ENCODE peak calls at places on chromosomes 5 and 9, in seven cellular contexts. A is spleen, Y is transverse colon, E is breast epithelium, G is sigmoid colon, Z is vagina, R is prostate gland. J is an unnamed sample.

GRCh38 chr9:116250881-116251280 is 97.3 kb downstream of the PAPPA start:
- DNase-seq in A (no peak), Y (no peak), E (no peak), G (no peak), Z (no peak), R (no peak), J (no peak)

GRCh38 chr9:16794871-16795639 is 75.4 kb downstream of the BNC2 start:
- DNase-seq in A (no peak), Y (peak; percentile 15), E (no peak), G (peak; percentile 80), Z (no peak), R (no peak), J (no peak)

GRCh38 chr9:13023498-13023897 is 248.7 kb downstream of the LURAP1L start:
- DNase-seq in A (no peak), Y (no peak), E (no peak), G (no peak), Z (no peak), R (no peak), J (no peak)

GRCh38 chr5:13664377-13664776 is 280.1 kb downstream of the DNAH5 start:
- DNase-seq in A (no peak), Y (no peak), E (no peak), G (no peak), Z (no peak), R (no peak), J (no peak)

GRCh38 chr9:25003686-25004085 is 458.0 kb upstream of the IZUMO3 start:
- DNase-seq in A (peak; percentile 45), Y (no peak), E (no peak), G (no peak), Z (no peak), R (no peak), J (no peak)

GRCh38 chr5:149641000-149641576 is 59.8 kb downstream of the ARHGEF37 start:
- DNase-seq in A (no peak), Y (peak; percentile 81), E (no peak), G (peak; percentile 90), Z (no peak), R (peak; percentile 86), J (peak; percentile 53)

GRCh38 chr9:128011071-128011817 is 30.5 kb upstream of the EEIG1 start:
- DNase-seq in A (peak; percentile 83), Y (peak; percentile 22), E (no peak), G (no peak), Z (no peak), R (no peak), J (no peak)

GRCh38 chr9:115200711-115201505 is 83.0 kb upstream of the TNC start:
- DNase-seq in A (no peak), Y (no peak), E (no peak), G (peak; percentile 80), Z (peak; percentile 94), R (peak; percentile 25), J (no peak)

DNA sequence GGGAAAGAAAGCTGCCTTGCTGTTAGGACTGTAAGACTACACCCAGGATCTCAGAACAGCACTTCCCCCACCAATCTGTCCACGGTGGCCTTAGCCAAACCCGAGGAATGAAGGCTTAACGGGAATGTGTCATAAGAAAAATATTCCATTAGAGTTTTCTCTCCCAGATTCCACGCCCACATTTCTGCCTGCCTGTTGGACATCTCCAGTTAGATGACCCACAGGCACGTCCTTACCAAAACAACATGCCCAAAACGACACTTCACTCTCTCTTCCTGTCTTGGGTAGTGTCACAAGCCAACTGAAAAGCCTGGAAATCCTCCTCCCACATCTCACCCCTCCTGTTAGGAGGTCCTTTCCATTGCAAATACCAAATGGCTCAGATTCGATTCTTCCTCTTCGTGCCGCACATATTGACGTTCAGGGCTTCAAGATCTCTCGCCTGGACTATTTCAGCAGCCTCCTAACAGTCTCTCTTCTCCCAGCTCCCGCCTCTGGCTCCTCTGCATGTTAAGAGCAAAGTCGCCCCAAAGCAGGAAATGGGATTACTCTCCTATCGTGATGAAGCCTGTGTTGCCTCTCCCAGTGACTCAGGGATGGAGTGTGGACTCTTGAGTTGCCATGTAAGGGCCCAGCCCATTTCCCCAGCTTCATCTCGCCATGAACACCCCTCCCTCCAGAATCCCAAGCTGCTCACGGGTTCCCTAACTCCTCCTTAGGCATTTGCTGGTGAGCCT is 159.3 kb downstream of the NR3C1 start:
- DNase-seq in A (no peak), Y (peak; percentile 29), E (no peak), G (peak; percentile 86), Z (peak; percentile 89), R (peak; percentile 8), J (peak; percentile 32)
- TF ChIP-seq POLR2AphosphoS5 in A (peak; percentile 30), Y (no peak), E (no peak), G (peak; percentile 53), Z (peak; percentile 60), R (no peak), J (peak; percentile 47)

GRCh38 chr5:6456766-6457370 is 8.2 kb downstream of the UBE2QL1 start:
- DNase-seq in A (no peak), Y (no peak), E (no peak), G (no peak), Z (peak; percentile 64), R (no peak), J (no peak)
- H3K4me1 ChIP-seq in A (no peaks in the 10 kb centered on the region), Y (no peaks in the 10 kb centered on the region), E (no peaks in the 10 kb centered on the region), G (no peaks in the 10 kb centered on the region), Z (no peaks in the 10 kb centered on the region), R (no peaks in the 10 kb centered on the region), J (no peaks in the 10 kb centered on the region)

GRCh38 chr5:119021333-119021732 is 33.0 kb upstream of the DTWD2 start:
- DNase-seq in A (no peak), Y (no peak), E (no peak), G (no peak), Z (no peak), R (no peak), J (no peak)
- TF ChIP-seq POLR2A in A (no peak), Y (no peak), E (no peak), G (no peak), Z (no peak), R (no peak), J (no peak)

GRCh38 chr9:133331641-133332380 is 4.2 kb downstream of the SURF6 start:
- DNase-seq in A (peak; percentile 74), Y (no peak), E (no peak), G (peak; percentile 62), Z (no peak), R (no peak), J (no peak)

GRCh38 chr9:133333011-133333410 is 3.0 kb downstream of the SURF6 start:
- DNase-seq in A (peak; percentile 47), Y (no peak), E (no peak), G (peak; percentile 36), Z (no peak), R (no peak), J (no peak)

GRCh38 chr9:133333566-133333965 is 2.4 kb downstream of the SURF6 start:
- DNase-seq in A (peak; percentile 66), Y (no peak), E (no peak), G (peak; percentile 60), Z (no peak), R (no peak), J (no peak)

GRCh38 chr9:133332381-133332730 is 3.6 kb downstream of the SURF6 start:
- DNase-seq in A (peak; percentile 65), Y (no peak), E (no peak), G (peak; percentile 57), Z (no peak), R (no peak), J (no peak)

DNA sequence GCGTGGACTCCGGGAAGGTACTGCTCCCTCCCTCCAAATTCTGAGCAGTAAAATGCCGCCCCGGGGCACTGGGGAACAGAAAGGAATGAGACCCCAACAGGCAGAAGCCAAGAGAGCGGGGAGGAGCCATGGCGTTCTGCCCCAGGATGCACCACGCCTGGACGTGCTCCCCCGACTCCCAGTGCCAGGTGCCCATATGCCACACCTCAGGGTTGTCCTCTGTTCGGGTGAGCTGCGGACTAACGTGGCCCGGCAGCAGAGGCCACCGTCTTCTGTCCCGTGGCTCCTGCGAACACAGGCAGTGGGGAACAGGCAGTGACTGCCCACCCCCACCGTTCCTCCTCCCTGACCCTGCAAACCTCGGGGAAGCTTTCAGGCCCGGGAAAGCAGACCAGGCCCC is 4.8 kb downstream of the SURF6 start:
- DNase-seq in A (peak; percentile 64), Y (no peak), E (no peak), G (peak; percentile 52), Z (no peak), R (no peak), J (no peak)
- TF ChIP-seq POLR2AphosphoS5 in A (no peak), Y (no peak), E (no peak), G (no peak), Z (no peak), R (no peak), J (no peak)

GRCh38 chr9:104767507-104767906 is 3.6 kb downstream of the NIPSNAP3B start:
- DNase-seq in A (no peak), Y (no peak), E (no peak), G (no peak), Z (no peak), R (no peak), J (no peak)

GRCh38 chr9:104769655-104770054 is 5.7 kb downstream of the NIPSNAP3B start:
- DNase-seq in A (no peak), Y (no peak), E (no peak), G (no peak), Z (no peak), R (no peak), J (no peak)

GRCh38 chr9:104766025-104766424 is 2.1 kb downstream of the NIPSNAP3B start:
- DNase-seq in A (no peak), Y (no peak), E (no peak), G (no peak), Z (no peak), R (no peak), J (no peak)

GRCh38 chr9:104765138-104765537 is 1.2 kb downstream of the NIPSNAP3B start:
- DNase-seq in A (no peak), Y (no peak), E (no peak), G (no peak), Z (no peak), R (no peak), J (no peak)
- H3K4me1 ChIP-seq in A (peaks cover 17% of the 10 kb centered on the region), Y (peaks cover 21% of the 10 kb centered on the region), E (no peaks in the 10 kb centered on the region), G (no peaks in the 10 kb centered on the region), Z (peaks cover 13% of the 10 kb centered on the region), R (no peaks in the 10 kb centered on the region), J (peaks cover 24% of the 10 kb centered on the region)

GRCh38 chr5:134398609-134399155 is 13.0 kb downstream of the CDKN2AIPNL start:
- DNase-seq in A (no peak), Y (no peak), E (no peak), G (no peak), Z (no peak), R (no peak), J (no peak)

GRCh38 chr5:134392301-134392700 is 19.4 kb downstream of the CDKN2AIPNL start:
- DNase-seq in A (no peak), Y (no peak), E (no peak), G (no peak), Z (no peak), R (no peak), J (no peak)

GRCh38 chr5:134396274-134396673 is 15.4 kb downstream of the CDKN2AIPNL start:
- DNase-seq in A (no peak), Y (no peak), E (no peak), G (no peak), Z (no peak), R (no peak), J (no peak)

GRCh38 chr5:134394932-134395331 is 16.7 kb downstream of the CDKN2AIPNL start:
- DNase-seq in A (no peak), Y (no peak), E (no peak), G (no peak), Z (no peak), R (no peak), J (no peak)

GRCh38 chr5:134397196-134397595 is 14.5 kb downstream of the CDKN2AIPNL start:
- DNase-seq in A (no peak), Y (no peak), E (no peak), G (no peak), Z (no peak), R (no peak), J (no peak)
- TF ChIP-seq POLR2A in A (no peak), Y (no peak), E (no peak), G (no peak), Z (no peak), R (no peak), J (no peak)

J was measured in stomach.